ENCODE peak calls at places on chromosomes 1 and 21, in five cellular contexts. D is NCI-H1105; Z is activated T-cell treated with anti-CD3 and anti-CD28 coated beads, Interleukin-2, amount 50 U/mL, for 72 hours; O is HFFc6; W is heart left ventricle. F is an unnamed sample.

GRCh38 chr21:42010507-42011493 is 640 bp upstream of the ZBTB21 start:
- DNase-seq in D (peak), Z (peak), O (no peak), W (peak), F (no peak)

GRCh38 chr1:112522621-112523020 is 13.9 kb downstream of the WNT2B start:
- DNase-seq in D (no peak), Z (no peak), O (peak), W (no peak), F (no peak)

GRCh38 chr1:84704872-84705426 is 14.7 kb upstream of the SSX2IP start:
- DNase-seq in D (no peak), Z (no peak), O (no peak), W (no peak), F (no peak)

GRCh38 chr1:12305377-12305776 is 75.5 kb downstream of the VPS13D start:
- DNase-seq in D (no peak), Z (no peak), O (no peak), W (no peak), F (no peak)

GRCh38 chr21:35227774-35228173 is 178.7 kb upstream of the RUNX1 start:
- DNase-seq in D (peak), Z (no peak), O (no peak), W (no peak), F (no peak)

GRCh38 chr1:19439464-19440171 is 45.7 kb downstream of the CAPZB start:
- DNase-seq in D (peak), Z (no peak), O (no peak), W (no peak), F (peak)

GRCh38 chr1:28887418-28887834 is 26.9 kb upstream of the EPB41 start:
- DNase-seq in D (no peak), Z (peak), O (no peak), W (no peak), F (no peak)

GRCh38 chr1:182248721-182249120 is 142.9 kb downstream of the GLUL start:
- DNase-seq in D (no peak), Z (peak), O (no peak), W (no peak), F (no peak)

GRCh38 chr21:32826317-32827167 is 55.0 kb upstream of the PAXBP1 start:
- DNase-seq in D (peak), Z (peak), O (peak), W (no peak), F (peak)

GRCh38 chr1:91866425-91866824 is 19.5 kb downstream of the TGFBR3 start:
- DNase-seq in D (no peak), Z (no peak), O (no peak), W (no peak), F (no peak)

GRCh38 chr1:61083799-61084385 is 1.5 kb downstream of the NFIA start:
- DNase-seq in D (no peak), Z (no peak), O (no peak), W (no peak), F (no peak)

GRCh38 chr1:153921803-153922075 is 1.0 kb downstream of the GATAD2B start:
- DNase-seq in D (peak), Z (peak), O (no peak), W (no peak), F (no peak)

GRCh38 chr1:176119549-176119948 is 87.5 kb downstream of the COP1 start:
- DNase-seq in D (no peak), Z (no peak), O (peak), W (no peak), F (no peak)

GRCh38 chr1:238458924-238459323 is 568.2 kb upstream of the ZP4 start:
- DNase-seq in D (no peak), Z (no peak), O (no peak), W (no peak), F (no peak)

GRCh38 chr1:156860113-156860638 is 489 bp upstream of the NTRK1 start:
- DNase-seq in D (peak), Z (peak), O (no peak), W (no peak), F (peak)

GRCh38 chr1:9466780-9467755 is 72.2 kb upstream of the SLC25A33 start:
- DNase-seq in D (no peak), Z (no peak), O (no peak), W (no peak), F (no peak)

GRCh38 chr1:211951856-211952255 is 83.5 kb downstream of the INTS7 start:
- DNase-seq in D (no peak), Z (no peak), O (peak), W (no peak), F (no peak)

GRCh38 chr1:182317489-182318180 is 74.0 kb downstream of the GLUL start:
- DNase-seq in D (peak), Z (no peak), O (no peak), W (no peak), F (no peak)